ENCODE peak calls at places on chromosome 17, in nine cellular contexts. B is choroid plexus epithelial cell; Q is HCEC 1CT; I is NCI-H510A; Y is EH; S is NCI-H748 treated with DMSO at 0.1 percent for 48 hours; A is activated naive CD4-positive, alpha-beta T cell treated with Interleukin-2 at 50 U/mL for 16 hours; X is activated CD4-positive, CD25-positive, alpha-beta regulatory T cell; D is NCI-H526. L is an unnamed sample.

GRCh38 chr17:73874008-73874407 is 229.8 kb upstream of the SDK2 start:
- DNase-seq in D (no peak), B (peak; percentile 12), Y (no peak), X (no peak), S (no peak), I (no peak), A (no peak), Q (no peak), L (no peak)

GRCh38 chr17:6328279-6328678 is 106.6 kb downstream of the AIPL1 start:
- DNase-seq in D (no peak), Y (peak; percentile 5), B (no peak), X (no peak), Q (no peak), S (no peak), A (no peak), I (no peak), L (no peak)

GRCh38 chr17:58531661-58532554 is 17.5 kb upstream of the MTMR4 start:
- DNase-seq in Y (peak; percentile 63), Q (no peak), I (peak; percentile 39), X (peak; percentile 17), B (peak; percentile 26), A (peak; percentile 73), S (peak; percentile 19), D (no peak), L (no peak)

GRCh38 chr17:43212641-43213490 is 1.2 kb downstream of the TMEM106A start:
- DNase-seq in B (peak; percentile 31), S (no peak), I (no peak), D (no peak), Y (no peak), X (no peak), Q (no peak), A (no peak), L (no peak)

GRCh38 chr17:16516594-16517018 is 24.6 kb upstream of the LRRC75A start:
- DNase-seq in B (peak; percentile 81), S (no peak), D (no peak), Q (peak; percentile 48), Y (peak; percentile 79), X (no peak), I (no peak), A (no peak), L (no peak)

GRCh38 chr17:9321862-9322261 is 253.8 kb downstream of the STX8 start:
- DNase-seq in D (no peak), A (no peak), X (no peak), B (peak; percentile 5), I (no peak), Y (no peak), S (no peak), Q (no peak), L (no peak)

GRCh38 chr17:35448899-35449227 is 297 bp upstream of the SLFN13 start:
- DNase-seq in A (no peak), B (no peak), Q (no peak), S (no peak), Y (no peak), X (no peak), I (no peak), D (no peak), L (no peak)

GRCh38 chr17:50266384-50267073 is 7.7 kb upstream of the TMEM92 start:
- DNase-seq in X (no peak), D (no peak), I (no peak), S (no peak), B (peak; percentile 88), A (no peak), Y (peak; percentile 92), Q (peak; percentile 69), L (no peak)

GRCh38 chr17:80308672-80309517 is 48.2 kb downstream of the RNF213 start:
- DNase-seq in A (no peak), S (no peak), D (no peak), I (no peak), B (no peak), Y (no peak), Q (no peak), X (no peak), L (no peak)

GRCh38 chr17:36501963-36502362 is 15.5 kb downstream of the ZNHIT3 start:
- DNase-seq in D (no peak), X (no peak), S (no peak), A (no peak), Q (no peak), Y (no peak), B (no peak), I (no peak), L (no peak)

GRCh38 chr17:44878627-44879221 is 20.5 kb downstream of the EFTUD2 start:
- DNase-seq in Y (peak; percentile 63), X (no peak), S (peak; percentile 4), I (no peak), Q (peak; percentile 20), D (no peak), A (peak; percentile 15), B (peak; percentile 60), L (no peak)

GRCh38 chr17:8649157-8650118 is 18.9 kb upstream of the MYH10 start:
- DNase-seq in I (no peak), S (no peak), X (no peak), B (peak; percentile 84), Y (peak; percentile 99), Q (peak; percentile 85), A (no peak), D (no peak), L (no peak)

GRCh38 chr17:82671071-82671470 is 22.8 kb upstream of the WDR45B start:
- DNase-seq in Y (no peak), D (no peak), S (no peak), I (no peak), A (no peak), B (no peak), Q (no peak), X (no peak), L (no peak)

GRCh38 chr17:81373536-81374160 is 21.6 kb upstream of the BAHCC1 start:
- DNase-seq in I (no peak), Y (no peak), S (no peak), A (no peak), X (no peak), D (no peak), B (no peak), Q (no peak), L (no peak)

GRCh38 chr17:58105093-58105492 is 21.9 kb downstream of the DYNLL2 start:
- DNase-seq in Q (no peak), Y (peak; percentile 12), X (no peak), A (no peak), B (no peak), I (no peak), D (no peak), S (no peak), L (no peak)

GRCh38 chr17:48878920-48879898 is 13.4 kb upstream of the ATP5MC1 start:
- DNase-seq in I (peak; percentile 52), S (peak; percentile 80), D (peak; percentile 69), B (peak; percentile 88), Q (peak; percentile 64), Y (peak; percentile 75), X (peak; percentile 11), A (peak; percentile 57), L (no peak)

GRCh38 chr17:63542942-63543821 is 7.1 kb upstream of the DCAF7 start:
- DNase-seq in A (no peak), Q (no peak), X (no peak), Y (no peak), S (no peak), D (no peak), I (peak; percentile 45), B (no peak), L (no peak)

GRCh38 chr17:879546-879945 is 97.4 kb downstream of the MRM3 start:
- DNase-seq in Y (peak; percentile 73), I (no peak), B (peak; percentile 91), A (peak; percentile 69), Q (no peak), X (peak; percentile 27), S (no peak), D (peak; percentile 22), L (peak; percentile 13)

GRCh38 chr17:38449364-38449763 is 21.1 kb downstream of the ARHGAP23 start:
- DNase-seq in A (no peak), Y (peak; percentile 70), B (no peak), S (no peak), Q (no peak), X (no peak), D (no peak), I (no peak), L (no peak)

GRCh38 chr17:77942111-77942988 is 16.2 kb upstream of the TNRC6C start:
- DNase-seq in I (no peak), A (no peak), Y (no peak), D (peak; percentile 72), B (no peak), X (no peak), S (no peak), Q (no peak), L (no peak)

GRCh38 chr17:43434902-43435319 is 36.1 kb downstream of the ARL4D start:
- DNase-seq in I (no peak), A (no peak), X (no peak), D (peak; percentile 57), Y (no peak), Q (no peak), S (no peak), B (no peak), L (no peak)

GRCh38 chr17:8818047-8818446 is 18.9 kb upstream of the MFSD6L start:
- DNase-seq in Q (no peak), S (no peak), B (no peak), A (no peak), D (no peak), Y (no peak), I (no peak), X (no peak), L (no peak)

GRCh38 chr17:33674685-33675084 is 381.6 kb upstream of the ASIC2 start:
- DNase-seq in Y (peak; percentile 45), Q (no peak), D (peak; percentile 26), X (no peak), A (peak; percentile 34), I (no peak), S (peak; percentile 11), B (peak; percentile 63), L (no peak)

GRCh38 chr17:67467500-67468481 is 90.7 kb downstream of the PITPNC1 start:
- DNase-seq in B (no peak), Q (no peak), I (no peak), Y (no peak), X (no peak), S (no peak), D (no peak), A (no peak), L (no peak)

GRCh38 chr17:69056179-69056823 is 4.4 kb downstream of the ABCA9 start:
- DNase-seq in B (no peak), Q (no peak), D (no peak), A (no peak), S (no peak), Y (no peak), X (no peak), I (no peak), L (no peak)

GRCh38 chr17:57874434-57875108 is 24.7 kb upstream of the MRPS23 start:
- DNase-seq in A (peak; percentile 24), X (no peak), B (peak; percentile 94), Q (peak; percentile 90), D (no peak), Y (peak; percentile 97), S (no peak), I (no peak), L (no peak)

GRCh38 chr17:34670618-34671017 is 91.2 kb downstream of the TMEM132E start:
- DNase-seq in X (no peak), Y (no peak), B (no peak), Q (no peak), A (no peak), D (no peak), S (no peak), I (no peak), L (no peak)

GRCh38 chr17:1491406-1492248 is 859 bp downstream of the MYO1C start:
- DNase-seq in B (peak; percentile 35), Y (peak; percentile 75), A (peak; percentile 54), X (no peak), Q (peak; percentile 52), D (no peak), I (no peak), S (no peak), L (no peak)

GRCh38 chr17:63533433-63534077 is 10.4 kb downstream of the KCNH6 start:
- DNase-seq in I (peak; percentile 69), Y (no peak), B (no peak), X (no peak), A (no peak), D (no peak), S (no peak), Q (no peak), L (no peak)

GRCh38 chr17:45787656-45788055 is 3.5 kb downstream of the CRHR1 start:
- DNase-seq in I (no peak), S (no peak), A (no peak), B (no peak), D (no peak), Q (no peak), X (no peak), Y (no peak), L (no peak)

GRCh38 chr17:33871720-33872535 is 383.2 kb upstream of the CCL2 start:
- DNase-seq in D (peak; percentile 22), Y (peak; percentile 1), X (no peak), A (no peak), S (peak; percentile 61), Q (no peak), B (no peak), I (no peak), L (no peak)

L was measured in activated naive CD8-positive, alpha-beta T cell treated with anti-CD3 and anti-CD28 coated beads, Interleukin-2, amount 50 U/mL, for 16 hours.